ENCODE peak calls at places on chromosomes 12 and 14, in four cellular contexts. F, Y, B and W are unnamed samples.

GRCh38 chr12:130761537-130762318 is 45.6 kb upstream of the RIMBP2 start:
- DNase-seq in F (peak; percentile 51), Y (peak; percentile 58), B (no peak), W (no peak)

GRCh38 chr14:60670994-60671393 is 21.7 kb upstream of the SIX1 start:
- DNase-seq in F (no peak), Y (no peak), B (no peak), W (no peak)

GRCh38 chr14:96470331-96470730 is 31.9 kb upstream of the PAPOLA start:
- DNase-seq in F (no peak), Y (peak; percentile 11), B (no peak), W (no peak)

GRCh38 chr14:91299483-91300115 is 55.1 kb upstream of the GPR68 start:
- DNase-seq in F (no peak), Y (no peak), B (no peak), W (no peak)

GRCh38 chr12:1629338-1630080 is 478 bp downstream of the WNT5B start:
- DNase-seq in F (no peak), Y (peak; percentile 38), B (no peak), W (no peak)

GRCh38 chr12:32146074-32146873 is 39.6 kb downstream of the BICD1 start:
- DNase-seq in F (no peak), Y (no peak), B (no peak), W (no peak)

GRCh38 chr12:48514728-48515127 is 10.7 kb upstream of the OR8S1 start:
- DNase-seq in F (no peak), Y (no peak), B (no peak), W (no peak)

GRCh38 chr12:88132387-88132786 is 9.5 kb downstream of the CEP290 start:
- DNase-seq in F (no peak), Y (no peak), B (no peak), W (no peak)

GRCh38 chr14:22780105-22780679 is 13.7 kb downstream of the OXA1L start:
- DNase-seq in F (no peak), Y (peak; percentile 30), B (no peak), W (no peak)

GRCh38 chr14:69675877-69676416 is 64.6 kb downstream of the SUSD6 start:
- DNase-seq in F (no peak), Y (no peak), B (no peak), W (no peak)

GRCh38 chr12:114425031-114425626 is 19.2 kb upstream of the TBX5 start:
- DNase-seq in F (peak; percentile 79), Y (no peak), B (no peak), W (no peak)

GRCh38 chr12:52010152-52010622 is 3.4 kb downstream of the TAMALIN start:
- DNase-seq in F (peak; percentile 80), Y (peak; percentile 91), B (peak; percentile 81), W (no peak)

GRCh38 chr14:92906823-92907222 is 16.1 kb upstream of the CHGA start:
- DNase-seq in F (no peak), Y (no peak), B (no peak), W (no peak)

GRCh38 chr14:21231020-21231652 is 38.1 kb downstream of the HNRNPC start:
- DNase-seq in F (no peak), Y (no peak), B (no peak), W (no peak)

GRCh38 chr14:44531648-44532047 is 24.6 kb upstream of the FSCB start:
- DNase-seq in F (no peak), Y (no peak), B (no peak), W (no peak)

GRCh38 chr12:34210689-34211530 is 188.6 kb downstream of the ALG10 start:
- DNase-seq in F (no peak), Y (no peak), B (no peak), W (no peak)

GRCh38 chr12:66044731-66045130 is 85.8 kb downstream of the LLPH start:
- DNase-seq in F (peak; percentile 54), Y (no peak), B (no peak), W (no peak)

GRCh38 chr12:15662983-15663659 is 126.1 kb downstream of the EPS8 start:
- DNase-seq in F (no peak), Y (no peak), B (no peak), W (no peak)

GRCh38 chr12:127670796-127671195 is 596.2 kb upstream of the TMEM132C start:
- DNase-seq in F (no peak), Y (no peak), B (no peak), W (no peak)

GRCh38 chr12:62977419-62977818 is 42.5 kb upstream of the PPM1H start:
- DNase-seq in F (peak; percentile 38), Y (no peak), B (no peak), W (no peak)

GRCh38 chr12:112218150-112218549 is 92.8 kb downstream of the TRAFD1 start:
- DNase-seq in F (peak; percentile 12), Y (no peak), B (no peak), W (no peak)

GRCh38 chr14:92677087-92677668 is 71.2 kb downstream of the LGMN start:
- DNase-seq in F (no peak), Y (no peak), B (no peak), W (no peak)

GRCh38 chr14:58430156-58430555 is 2.6 kb downstream of the KIAA0586 start:
- DNase-seq in F (peak; percentile 17), Y (no peak), B (no peak), W (no peak)

GRCh38 chr12:67578976-67579661 is 69.4 kb upstream of the DYRK2 start:
- DNase-seq in F (no peak), Y (no peak), B (no peak), W (no peak)

GRCh38 chr12:27305673-27306504 is 26.7 kb upstream of the BMAL2 start:
- DNase-seq in F (peak; percentile 60), Y (peak; percentile 30), B (no peak), W (peak; percentile 28)

GRCh38 chr14:93527076-93527692 is 96.4 kb downstream of the UNC79 start:
- DNase-seq in F (peak; percentile 15), Y (no peak), B (no peak), W (peak; percentile 40)

GRCh38 chr12:27245039-27245438 is 953 bp downstream of the STK38L start:
- DNase-seq in F (no peak), Y (peak; percentile 3), B (no peak), W (no peak)

GRCh38 chr14:35285168-35285990 is 6.8 kb upstream of the PSMA6 start:
- DNase-seq in F (peak; percentile 5), Y (no peak), B (no peak), W (no peak)

GRCh38 chr12:3965096-3965495 is 91.9 kb upstream of the PARP11 start:
- DNase-seq in F (no peak), Y (no peak), B (no peak), W (no peak)

GRCh38 chr12:25958254-25959068 is at the start of gene RASSF8:
- DNase-seq in F (peak; percentile 76), Y (peak; percentile 93), B (peak; percentile 21), W (no peak)
- TF ChIP-seq CTCF in F (no peak), Y (no peak), B (no peak), W (peak; percentile 24)

GRCh38 chr12:121537814-121538698 is 42.8 kb downstream of the KDM2B start:
- DNase-seq in F (no peak), Y (peak; percentile 52), B (no peak), W (no peak)

GRCh38 chr12:121535150-121536057 is 45.4 kb downstream of the KDM2B start:
- DNase-seq in F (no peak), Y (no peak), B (no peak), W (no peak)

GRCh38 chr12:121534495-121535148 is 46.2 kb downstream of the KDM2B start:
- DNase-seq in F (no peak), Y (no peak), B (no peak), W (no peak)

GRCh38 chr12:121536929-121537813 is 43.7 kb downstream of the KDM2B start:
- DNase-seq in F (peak; percentile 67), Y (peak; percentile 92), B (peak; percentile 11), W (peak; percentile 33)

GRCh38 chr12:121536058-121536928 is 44.5 kb downstream of the KDM2B start:
- DNase-seq in F (peak; percentile 76), Y (peak; percentile 84), B (peak; percentile 46), W (no peak)
- H3K4me3 ChIP-seq in F (peak overlapping the region; percentile 52), Y (peak overlapping the region; percentile 23), B (peak overlapping the region; percentile 58), W (peak overlapping the region; percentile 65)

DNA sequence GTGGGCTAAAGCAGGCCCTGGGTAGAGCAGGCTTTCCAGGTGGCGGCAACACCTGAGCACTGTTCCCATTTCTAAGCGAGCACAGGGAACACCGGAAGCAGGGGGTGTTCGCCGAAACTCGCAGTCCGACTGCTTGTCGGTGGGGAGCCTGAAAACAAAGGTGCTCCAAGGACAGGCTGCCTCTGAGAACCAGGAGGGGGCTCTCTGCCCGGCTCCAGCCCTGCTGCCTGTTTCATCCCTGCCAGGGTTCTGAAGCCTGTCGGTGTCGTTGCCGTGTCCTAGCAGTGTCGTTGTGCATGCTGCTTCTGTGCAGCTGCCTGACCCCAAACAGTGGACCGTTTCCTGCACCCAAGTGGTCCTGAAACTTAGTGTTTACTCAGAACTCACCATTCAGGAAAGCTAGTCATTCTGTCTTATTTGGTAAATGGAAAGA is 21.8 kb downstream of the CCNK start:
- DNase-seq in F (no peak), Y (no peak), B (no peak), W (no peak)
- TF ChIP-seq CTCF in F (no peak), Y (no peak), B (no peak), W (no peak)

GRCh38 chr12:101832030-101832429 is 1.3 kb upstream of the GNPTAB start:
- DNase-seq in F (no peak), Y (no peak), B (no peak), W (no peak)

GRCh38 chr12:101826766-101827368 is 3.9 kb downstream of the GNPTAB start:
- DNase-seq in F (no peak), Y (no peak), B (no peak), W (no peak)

GRCh38 chr12:101830391-101831325 is at the start of gene GNPTAB:
- DNase-seq in F (peak; percentile 86), Y (peak; percentile 94), B (peak; percentile 82), W (peak; percentile 70)

GRCh38 chr12:101829639-101830390 is 944 bp downstream of the GNPTAB start:
- DNase-seq in F (no peak), Y (peak; percentile 10), B (no peak), W (peak; percentile 59)

DNA sequence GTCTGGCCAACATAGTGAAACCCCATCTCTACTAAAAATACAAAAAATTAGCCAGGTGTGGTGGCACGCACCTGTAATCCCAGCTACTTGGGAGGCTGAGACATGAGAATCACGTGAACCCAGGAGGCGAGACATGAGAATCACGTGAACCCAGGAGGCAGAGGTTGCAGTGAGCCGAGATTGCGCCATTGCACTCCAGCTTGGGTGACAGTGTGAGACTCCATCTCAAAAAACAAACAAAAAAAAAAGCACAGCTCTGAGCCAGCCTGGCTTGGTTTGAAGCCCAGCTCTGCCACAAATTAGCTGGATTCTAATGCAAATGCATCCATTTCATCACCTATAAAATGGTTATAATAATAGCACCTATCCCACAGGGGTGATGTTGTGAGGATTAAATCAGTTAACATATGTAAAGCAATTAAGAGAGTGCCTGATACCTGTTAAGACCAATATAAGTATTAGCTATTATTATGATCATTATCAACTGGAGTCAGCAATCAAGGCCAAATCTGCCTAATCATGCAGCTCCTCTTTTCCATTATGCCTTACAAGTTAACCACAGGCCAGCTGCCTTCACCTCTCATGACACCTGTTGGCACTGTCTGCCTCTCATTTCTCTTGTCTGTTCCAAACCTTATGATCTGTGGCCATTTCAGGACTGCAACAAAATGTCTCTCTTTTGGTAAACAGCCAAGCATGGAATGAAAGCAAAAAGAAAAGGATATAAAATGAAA is 2.1 kb downstream of the GNPTAB start:
- DNase-seq in F (no peak), Y (no peak), B (no peak), W (no peak)
- H3K4me3 ChIP-seq in F (no peak overlapping the region), Y (no peak overlapping the region), B (no peak overlapping the region), W (no peak overlapping the region)

GRCh38 chr14:32252030-32252670 is 49.1 kb upstream of the RNU6-8 start:
- DNase-seq in F (peak; percentile 72), Y (peak; percentile 83), B (peak; percentile 45), W (peak; percentile 32)
- TF ChIP-seq CTCF in F (peak; percentile 95), Y (peak; percentile 89), B (peak; percentile 94), W (peak; percentile 92)